ENCODE peak calls at places on chromosomes 13 and 19, in six cellular contexts. G, T, V, P, U and E are unnamed samples. For H3K27me3, the result is how much of the 10 kb centered on the place peaks cover.

GRCh38 chr19:30664358-30665058 is 292.3 kb downstream of the ZNF536 start:
- DNase-seq in G (no peak), T (peak), V (no peak), P (no peak), U (no peak), E (no peak)

GRCh38 chr19:2986951-2987491 is 9.7 kb downstream of the TLE6 start:
- DNase-seq in G (no peak), T (no peak), V (no peak), P (no peak), U (no peak), E (no peak)

GRCh38 chr13:72696590-72696989 is 30.8 kb downstream of the MZT1 start:
- DNase-seq in G (no peak), T (peak), V (peak), P (no peak), U (no peak), E (no peak)

GRCh38 chr13:73034901-73035300 is 23.9 kb upstream of the KLF5 start:
- DNase-seq in G (no peak), T (no peak), V (no peak), P (no peak), U (no peak), E (no peak)

GRCh38 chr19:14146789-14147216 is 10.4 kb upstream of the ASF1B start:
- DNase-seq in G (no peak), T (peak), V (no peak), P (no peak), U (no peak), E (peak)

GRCh38 chr19:19595171-19595701 is 23.3 kb downstream of the PBX4 start:
- DNase-seq in G (no peak), T (no peak), V (no peak), P (no peak), U (no peak), E (peak)

GRCh38 chr19:13459351-13459750 is 46.9 kb downstream of the CACNA1A start:
- DNase-seq in G (no peak), T (no peak), V (no peak), P (no peak), U (no peak), E (no peak)

GRCh38 chr13:27168870-27169525 is 2.6 kb downstream of the USP12 start:
- DNase-seq in G (no peak), T (no peak), V (no peak), P (no peak), U (no peak), E (no peak)

GRCh38 chr13:99496322-99497142 is 4.7 kb upstream of the TM9SF2 start:
- DNase-seq in G (peak), T (peak), V (peak), P (peak), U (peak), E (peak)

GRCh38 chr13:64912141-64912540 is 2318.0 kb downstream of the PCDH9 start:
- DNase-seq in G (no peak), T (peak), V (no peak), P (no peak), U (no peak), E (no peak)

GRCh38 chr13:61414686-61415664 is 674 bp downstream of the PCDH20 start:
- DNase-seq in G (no peak), T (peak), V (no peak), P (no peak), U (no peak), E (peak)

GRCh38 chr19:19634516-19635312 is 6.7 kb upstream of the LPAR2 start:
- DNase-seq in G (no peak), T (no peak), V (no peak), P (no peak), U (no peak), E (no peak)

GRCh38 chr13:91211548-91211947 is 135.9 kb upstream of the MIR17HG start:
- DNase-seq in G (no peak), T (no peak), V (no peak), P (no peak), U (no peak), E (no peak)

GRCh38 chr19:2270572-2271515 is 11.1 kb downstream of the PEAK3 start:
- DNase-seq in G (peak), T (peak), V (no peak), P (peak), U (peak), E (peak)

GRCh38 chr13:21557995-21558394 is 46.0 kb downstream of the MICU2 start:
- DNase-seq in G (no peak), T (peak), V (peak), P (no peak), U (no peak), E (no peak)

GRCh38 chr19:4939466-4939865 is 29.4 kb upstream of the KDM4B start:
- DNase-seq in G (no peak), T (no peak), V (no peak), P (no peak), U (no peak), E (no peak)

GRCh38 chr19:18419699-18420460 is 682 bp downstream of the SSBP4 start:
- DNase-seq in G (peak), T (peak), V (no peak), P (no peak), U (peak), E (peak)

GRCh38 chr19:15340086-15340485 is 7.7 kb upstream of the BRD4 start:
- DNase-seq in G (no peak), T (no peak), V (no peak), P (no peak), U (no peak), E (no peak)

GRCh38 chr19:16268676-16269319 is 55.8 kb upstream of the KLF2 start:
- DNase-seq in G (peak), T (no peak), V (no peak), P (peak), U (no peak), E (no peak)

GRCh38 chr13:27533155-27533643 is 82.8 kb upstream of the MTIF3 start:
- DNase-seq in G (peak), T (peak), V (peak), P (peak), U (peak), E (peak)

GRCh38 chr13:108154421-108154858 is 60.9 kb downstream of the LIG4 start:
- DNase-seq in G (no peak), T (no peak), V (no peak), P (no peak), U (no peak), E (no peak)

GRCh38 chr13:109529964-109530363 is 256.4 kb downstream of the IRS2 start:
- DNase-seq in G (no peak), T (no peak), V (no peak), P (no peak), U (no peak), E (no peak)

DNA sequence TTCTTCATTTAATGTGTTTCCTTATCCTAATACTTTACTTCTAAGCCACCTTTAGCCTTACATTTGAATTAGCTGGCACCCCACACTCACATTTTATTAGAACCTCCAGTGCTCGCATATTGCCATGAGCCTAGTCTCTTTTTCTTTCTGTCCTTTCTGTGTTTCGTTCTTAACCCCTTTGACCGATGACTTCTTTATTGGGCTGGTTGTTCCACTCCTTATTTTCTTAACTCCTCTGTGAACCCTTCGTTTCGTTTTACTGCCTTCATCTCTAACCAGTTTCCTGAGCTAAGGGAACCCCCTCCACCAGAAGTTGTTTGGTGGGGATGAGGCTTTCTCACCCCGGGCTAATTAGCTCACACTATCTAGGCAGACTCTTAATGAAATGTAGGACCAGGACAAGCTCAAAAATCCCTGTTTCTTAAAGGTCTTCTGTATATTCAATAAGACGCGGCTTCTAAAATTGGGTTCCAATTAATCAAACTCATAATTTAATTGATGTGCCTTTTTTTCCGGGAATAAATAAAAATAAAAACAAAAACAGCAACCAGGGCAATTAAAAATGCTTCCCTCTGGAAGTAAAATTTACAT is 19.1 kb upstream of the ARHGEF7 start:
- DNase-seq in G (no peak), T (no peak), V (no peak), P (no peak), U (no peak), E (no peak)
- H3K27me3 ChIP-seq in G (under half), T (half or more), V (under half), P (under half), U (under half), E (under half)

GRCh38 chr19:55352746-55353145 is 1.8 kb downstream of the COX6B2 start:
- DNase-seq in G (no peak), T (no peak), V (no peak), P (no peak), U (no peak), E (no peak)

GRCh38 chr19:55353803-55354697 is 469 bp downstream of the COX6B2 start:
- DNase-seq in G (peak), T (peak), V (peak), P (peak), U (peak), E (peak)

GRCh38 chr19:55352040-55352439 is 2.5 kb downstream of the COX6B2 start:
- DNase-seq in G (no peak), T (no peak), V (peak), P (no peak), U (no peak), E (no peak)

GRCh38 chr19:55354698-55355212 is at the start of gene COX6B2:
- DNase-seq in G (no peak), T (no peak), V (no peak), P (no peak), U (no peak), E (no peak)

GRCh38 chr19:55353356-55353802 is 1.1 kb downstream of the COX6B2 start:
- DNase-seq in G (no peak), T (no peak), V (no peak), P (peak), U (no peak), E (no peak)
- H3K27me3 ChIP-seq in G (under half), T (under half), V (under half), P (under half), U (half or more), E (half or more)

GRCh38 chr13:111382877-111383276 is 62.4 kb downstream of the TEX29 start:
- DNase-seq in G (no peak), T (no peak), V (no peak), P (no peak), U (no peak), E (no peak)
- H3K27me3 ChIP-seq in G (under half), T (under half), V (under half), P (under half), U (under half), E (under half)

GRCh38 chr19:49439841-49440240 is 1.5 kb downstream of the SLC17A7 start:
- DNase-seq in G (no peak), T (no peak), V (no peak), P (no peak), U (no peak), E (no peak)
- H3K27me3 ChIP-seq in G (half or more), T (under half), V (under half), P (under half), U (half or more), E (half or more)

GRCh38 chr19:33616346-33616745 is 5.4 kb upstream of the CHST8 start:
- DNase-seq in G (no peak), T (no peak), V (no peak), P (no peak), U (no peak), E (no peak)

GRCh38 chr19:33618884-33619283 is 2.9 kb upstream of the CHST8 start:
- DNase-seq in G (no peak), T (no peak), V (no peak), P (no peak), U (no peak), E (no peak)

GRCh38 chr19:33613601-33614000 is 8.2 kb upstream of the CHST8 start:
- DNase-seq in G (no peak), T (no peak), V (no peak), P (no peak), U (no peak), E (no peak)

GRCh38 chr19:33620611-33621010 is 1.1 kb upstream of the CHST8 start:
- DNase-seq in G (no peak), T (no peak), V (no peak), P (no peak), U (no peak), E (no peak)

DNA sequence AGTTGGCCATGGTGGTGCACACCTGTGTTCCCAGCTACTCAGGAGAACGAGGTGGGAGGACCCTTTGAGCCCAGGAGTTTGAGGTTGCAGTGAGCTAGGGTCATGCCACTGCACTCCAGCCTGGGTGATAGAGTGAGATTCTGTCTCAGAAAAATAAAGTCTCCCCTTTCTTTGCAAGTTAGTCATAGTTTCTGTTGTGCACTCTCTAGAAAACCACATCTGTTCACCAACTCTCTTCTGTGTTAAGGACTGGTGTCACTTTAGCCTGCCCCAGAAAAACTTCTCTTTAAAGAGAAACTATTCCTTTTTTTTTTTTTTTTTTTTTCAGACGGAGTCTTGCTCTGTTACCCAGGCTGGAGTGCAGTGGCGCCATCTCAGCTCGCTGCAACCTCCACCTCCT is 4.9 kb upstream of the CHST8 start:
- DNase-seq in G (no peak), T (no peak), V (no peak), P (no peak), U (no peak), E (no peak)
- H3K27me3 ChIP-seq in G (under half), T (half or more), V (under half), P (under half), U (under half), E (under half)

GRCh38 chr13:29435125-29435911 is 160.2 kb downstream of the SLC7A1 start:
- DNase-seq in G (no peak), T (no peak), V (no peak), P (no peak), U (no peak), E (peak)
- H3K27me3 ChIP-seq in G (under half), T (under half), V (under half), P (under half), U (under half), E (under half)

DNA sequence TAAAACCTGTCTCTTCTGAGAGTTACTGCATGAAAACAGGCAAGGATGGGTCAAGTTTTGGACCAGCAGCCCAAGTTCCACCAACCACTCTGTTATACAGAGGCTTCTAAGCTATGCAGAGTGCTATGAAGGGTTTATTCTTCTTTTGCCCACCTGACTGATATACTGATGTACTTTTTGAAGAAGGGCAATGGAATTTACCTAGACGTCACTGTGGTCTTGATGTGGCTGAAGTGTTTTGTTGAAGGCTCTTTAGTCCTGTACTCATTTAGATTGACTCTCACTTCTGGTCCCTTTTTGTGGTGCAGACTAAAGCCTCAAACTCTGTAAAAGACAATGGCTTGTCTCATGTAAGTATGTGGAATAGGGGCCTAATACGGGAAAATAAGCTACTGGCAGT is 92.0 kb downstream of the DGKH start:
- DNase-seq in G (no peak), T (no peak), V (no peak), P (no peak), U (no peak), E (no peak)
- H3K27me3 ChIP-seq in G (under half), T (under half), V (under half), P (under half), U (under half), E (under half)

GRCh38 chr19:38221919-38222828 is 1.8 kb downstream of the DPF1 start:
- DNase-seq in G (no peak), T (no peak), V (no peak), P (no peak), U (no peak), E (no peak)

GRCh38 chr19:38223617-38224013 is 407 bp downstream of the DPF1 start:
- DNase-seq in G (no peak), T (no peak), V (no peak), P (no peak), U (no peak), E (no peak)

GRCh38 chr19:38221421-38221820 is 2.6 kb downstream of the DPF1 start:
- DNase-seq in G (no peak), T (no peak), V (no peak), P (no peak), U (no peak), E (no peak)

GRCh38 chr19:38223119-38223523 is 901 bp downstream of the DPF1 start:
- DNase-seq in G (no peak), T (no peak), V (no peak), P (no peak), U (no peak), E (no peak)

DNA sequence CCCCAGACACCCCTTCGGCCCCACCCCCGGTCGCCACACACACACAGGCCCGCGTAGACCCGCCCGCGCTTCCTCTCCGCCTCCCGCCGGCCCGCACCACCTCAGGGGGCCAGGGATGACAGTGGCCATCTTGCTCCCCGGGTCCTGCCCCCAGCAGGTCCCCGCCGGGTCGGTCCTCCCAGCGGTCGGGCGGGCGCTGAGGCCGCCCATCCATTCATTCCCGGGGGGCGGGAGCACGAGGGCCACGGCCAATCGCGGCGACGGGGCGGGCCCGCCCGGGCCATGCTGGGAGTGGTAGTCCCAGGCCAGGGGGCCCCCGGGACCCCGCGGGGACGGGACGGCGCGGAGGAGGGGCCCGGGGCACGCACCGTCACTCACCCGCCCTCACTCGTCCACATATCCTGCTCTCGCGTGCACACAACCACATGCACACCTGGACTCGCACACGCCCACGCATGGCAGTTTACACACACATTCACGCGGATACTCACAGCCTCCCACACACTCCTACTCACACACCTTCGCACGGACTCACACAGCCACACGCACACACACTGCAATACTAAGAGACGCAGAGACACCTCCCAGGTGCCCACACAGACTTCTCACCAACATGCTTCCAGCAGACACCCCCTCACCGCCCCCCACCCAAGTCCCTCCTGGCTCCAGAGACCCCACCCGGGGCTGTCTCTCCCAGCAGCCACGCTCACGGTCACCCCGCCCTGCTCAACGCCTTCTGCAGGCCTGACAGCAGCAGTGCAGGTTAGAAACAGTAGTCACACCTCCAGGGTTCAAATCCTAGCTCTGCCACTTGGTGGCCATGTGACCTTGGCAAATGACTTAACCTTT is at the start of gene DPF1:
- DNase-seq in G (peak), T (peak), V (peak), P (peak), U (no peak), E (peak)
- H3K27me3 ChIP-seq in G (under half), T (under half), V (under half), P (under half), U (half or more), E (under half)